ENCODE peak calls at places on chromosomes 11 and 22, in five cellular contexts. Z, F, Y, V and C are unnamed samples.

GRCh38 chr22:32204211-32204855 is 540 bp downstream of the RFPL2 start:
- DNase-seq in Y (no peak), V (no peak), F (no peak), Z (no peak), C (no peak)

GRCh38 chr11:3155691-3156258 is 9.3 kb downstream of the OSBPL5 start:
- DNase-seq in F (no peak), V (no peak), Z (no peak), Y (peak; percentile 64), C (peak; percentile 20)

GRCh38 chr11:111137846-111138245 is 107.7 kb upstream of the POU2AF2 start:
- DNase-seq in F (no peak), Y (no peak), Z (no peak), V (no peak), C (no peak)

GRCh38 chr11:10325398-10326079 is 20.7 kb downstream of the ADM start:
- DNase-seq in Z (no peak), F (no peak), Y (peak; percentile 95), V (no peak), C (no peak)

GRCh38 chr11:15873501-15873900 is 482.8 kb downstream of the SOX6 start:
- DNase-seq in V (no peak), F (no peak), Y (no peak), Z (no peak), C (no peak)

GRCh38 chr11:47269829-47270305 is at the start of gene MADD:
- DNase-seq in V (peak; percentile 87), Y (peak; percentile 86), F (peak; percentile 71), Z (peak; percentile 86), C (peak; percentile 89)

GRCh38 chr11:119432484-119433368 is 9.8 kb upstream of the THY1 start:
- DNase-seq in F (peak; percentile 17), Z (peak; percentile 40), Y (peak; percentile 70), V (peak; percentile 31), C (no peak)

GRCh38 chr11:76152086-76152658 is 54.1 kb downstream of the WNT11 start:
- DNase-seq in Y (peak; percentile 36), F (peak; percentile 66), V (peak; percentile 80), Z (peak; percentile 87), C (peak; percentile 89)

GRCh38 chr11:131681875-131682274 is 311.5 kb downstream of the NTM start:
- DNase-seq in F (no peak), Z (no peak), Y (no peak), V (no peak), C (no peak)

GRCh38 chr11:58628446-58628845 is 6.0 kb downstream of the CNTF start:
- DNase-seq in F (peak; percentile 19), Y (no peak), Z (peak; percentile 75), V (no peak), C (peak; percentile 23)

GRCh38 chr11:63710476-63711217 is 29.3 kb downstream of the RTN3 start:
- DNase-seq in Y (peak; percentile 73), F (no peak), Z (no peak), V (no peak), C (no peak)

GRCh38 chr22:23219787-23220484 is 39.6 kb downstream of the BCR start:
- DNase-seq in Y (peak; percentile 53), Z (peak; percentile 84), F (peak; percentile 52), V (no peak), C (no peak)

GRCh38 chr11:1853376-1854131 is 670 bp downstream of the LSP1 start:
- DNase-seq in V (no peak), Y (no peak), Z (no peak), F (no peak), C (no peak)

GRCh38 chr11:121489823-121490222 is 37.1 kb upstream of the SORL1-AS1 start:
- DNase-seq in Y (no peak), V (no peak), F (peak; percentile 35), Z (no peak), C (no peak)

GRCh38 chr11:11409224-11409623 is 56.2 kb upstream of the CSNK2A3 start:
- DNase-seq in Y (no peak), V (no peak), Z (no peak), F (no peak), C (no peak)

GRCh38 chr11:2686360-2687222 is 13.2 kb downstream of the KCNQ1OT1 start:
- DNase-seq in V (peak; percentile 5), Z (peak; percentile 18), F (no peak), Y (no peak), C (no peak)

GRCh38 chr22:23068832-23069385 is 1.4 kb upstream of the GNAZ start:
- DNase-seq in Z (peak; percentile 11), V (peak; percentile 7), F (no peak), Y (no peak), C (no peak)

GRCh38 chr11:37710031-37710430 is 1112.0 kb upstream of the RAG2 start:
- DNase-seq in Y (peak; percentile 6), F (no peak), Z (no peak), V (no peak), C (no peak)

GRCh38 chr22:37626144-37626543 is 13.3 kb upstream of the SH3BP1 start:
- DNase-seq in Y (no peak), Z (no peak), F (no peak), V (peak; percentile 91), C (peak; percentile 78)

GRCh38 chr11:110125632-110126031 is 32.4 kb downstream of the ZC3H12C start:
- DNase-seq in F (peak; percentile 34), V (no peak), Z (peak; percentile 74), Y (peak; percentile 87), C (no peak)

GRCh38 chr11:8775341-8776133 is 92.9 kb downstream of the RPL27A start:
- DNase-seq in V (peak; percentile 78), Z (peak; percentile 82), Y (no peak), F (no peak), C (no peak)

GRCh38 chr11:8773916-8774537 is 91.4 kb downstream of the RPL27A start:
- DNase-seq in Y (no peak), V (no peak), F (peak; percentile 60), Z (no peak), C (no peak)

GRCh38 chr11:8776209-8776608 is 93.6 kb downstream of the RPL27A start:
- DNase-seq in F (no peak), Y (no peak), Z (peak; percentile 60), V (no peak), C (no peak)

GRCh38 chr11:8773125-8773524 is 90.5 kb downstream of the RPL27A start:
- DNase-seq in Y (no peak), F (no peak), V (no peak), Z (no peak), C (no peak)

DNA sequence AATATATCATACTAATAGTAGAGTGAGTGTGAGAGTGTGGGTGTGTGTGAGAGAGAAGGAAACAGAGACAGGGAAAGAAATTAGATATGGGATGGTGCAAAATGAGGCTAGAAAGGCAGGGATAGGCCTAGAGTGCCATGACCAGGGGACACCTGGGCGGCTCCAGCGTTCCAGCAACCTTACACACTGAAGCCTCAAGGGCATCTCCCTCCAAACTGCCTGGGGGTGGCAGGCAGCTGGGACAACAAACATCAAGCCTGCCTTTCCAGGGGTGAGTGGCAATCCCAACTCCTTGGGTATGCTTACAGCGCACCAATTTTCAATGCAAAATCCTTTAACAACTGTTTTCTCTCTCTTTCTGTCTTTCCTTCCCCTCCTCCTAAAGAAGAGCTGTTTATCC is 90.0 kb downstream of the RPL27A start:
- DNase-seq in Z (no peak), Y (no peak), V (no peak), F (no peak), C (no peak)
- TF ChIP-seq CTCF in Z (no peak), Y (no peak), V (no peak), F (no peak), C (no peak)

GRCh38 chr11:67369801-67370284 is 3.6 kb downstream of the CLCF1 start:
- DNase-seq in V (no peak), Y (no peak), F (no peak), Z (no peak), C (no peak)
- H3K4me3 ChIP-seq in V (no peak overlapping the region), Y (no peak overlapping the region), F (no peak overlapping the region), Z (no peak overlapping the region), C (no peak overlapping the region)

DNA sequence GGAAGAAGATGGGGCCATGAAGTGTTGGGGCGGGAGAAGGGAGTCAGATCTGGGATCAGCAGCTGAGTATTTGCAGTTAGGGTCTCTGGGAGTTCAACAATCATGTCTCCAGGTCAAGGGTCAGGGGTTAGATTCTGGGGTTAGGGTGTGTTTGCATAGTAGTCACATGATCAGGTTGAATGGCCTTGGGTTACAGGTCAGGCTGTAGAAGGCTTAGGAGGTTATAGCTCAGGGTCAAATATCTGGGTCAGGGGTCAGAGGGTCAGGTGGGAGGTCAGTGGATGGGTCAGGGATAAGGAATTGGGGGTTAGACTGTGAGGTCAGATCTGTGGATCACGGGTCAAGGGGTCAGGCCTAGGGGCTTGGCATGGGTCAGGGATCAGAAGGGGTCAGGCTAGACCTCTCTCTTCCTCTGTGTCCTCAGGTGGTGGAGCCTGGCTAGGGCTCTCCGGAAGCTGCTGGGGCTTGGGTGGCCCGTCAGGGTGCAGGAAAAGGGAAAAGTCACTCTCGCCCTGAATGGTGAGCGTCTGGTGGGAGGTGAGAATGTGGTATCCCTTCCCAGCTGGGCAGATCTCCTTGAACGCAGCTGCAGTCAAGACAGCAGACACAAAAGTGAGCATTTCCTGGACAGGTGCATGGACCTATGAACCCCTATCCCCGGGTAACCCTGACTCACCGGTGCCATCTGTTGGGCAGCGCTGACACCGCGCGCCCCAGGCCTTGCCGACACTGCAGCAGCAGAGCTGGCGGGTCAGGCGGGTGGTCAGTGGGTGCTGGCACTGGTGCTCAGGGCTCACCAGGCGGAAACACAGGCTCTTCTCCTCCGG is 6.4 kb downstream of the LTBP3 start:
- DNase-seq in F (peak; percentile 35), Z (no peak), Y (no peak), V (no peak), C (peak; percentile 45)
- TF ChIP-seq CTCF in F (peak; percentile 43), Z (peak; percentile 29), Y (peak; percentile 19), V (no peak), C (peak; percentile 48)

GRCh38 chr11:112997829-112998228 is 36.6 kb downstream of the NCAM1 start:
- DNase-seq in F (no peak), Z (no peak), V (no peak), Y (no peak), C (no peak)

GRCh38 chr11:112996924-112997323 is 35.7 kb downstream of the NCAM1 start:
- DNase-seq in Y (no peak), Z (no peak), F (no peak), V (no peak), C (no peak)

GRCh38 chr11:112995423-112996084 is 34.3 kb downstream of the NCAM1 start:
- DNase-seq in V (no peak), F (no peak), Y (no peak), Z (no peak), C (no peak)

GRCh38 chr11:113001709-113002108 is 40.5 kb downstream of the NCAM1 start:
- DNase-seq in Z (peak; percentile 41), V (peak; percentile 32), Y (no peak), F (no peak), C (no peak)

GRCh38 chr11:112999518-112999917 is 38.3 kb downstream of the NCAM1 start:
- DNase-seq in Z (no peak), V (no peak), Y (no peak), F (peak; percentile 60), C (no peak)
- H3K4me3 ChIP-seq in Z (no peak overlapping the region), V (no peak overlapping the region), Y (no peak overlapping the region), F (no peak overlapping the region), C (no peak overlapping the region)